ENCODE peak calls at places on chromosome 3, in ten cellular contexts. R is heart left ventricle, S is HCT116, J is body of pancreas, W is IMR-90, C is NB4, Y is uterus, O is transverse colon, U is GM12892, P is spleen. K is an unnamed sample.

GRCh38 chr3:143124683-143125520 is 5.3 kb downstream of the CHST2 start:
- DNase-seq in W (no peak), J (no peak), C (no peak), P (no peak), U (no peak), Y (no peak), O (no peak), S (no peak), R (no peak), K (no peak)

GRCh38 chr3:149717391-149718056 is 34.8 kb downstream of the COMMD2 start:
- DNase-seq in S (peak; percentile 65), W (peak; percentile 82), O (peak; percentile 41), P (no peak), J (peak; percentile 67), R (peak; percentile 42), C (peak; percentile 61), U (no peak), Y (peak; percentile 75), K (peak; percentile 39)

GRCh38 chr3:13343601-13344000 is 76.5 kb downstream of the NUP210 start:
- DNase-seq in W (no peak), P (no peak), U (no peak), S (no peak), O (no peak), C (peak; percentile 86), R (no peak), J (no peak), Y (no peak), K (no peak)

GRCh38 chr3:61358364-61358763 is 107.1 kb upstream of the FHIT start:
- DNase-seq in R (peak; percentile 83), U (peak; percentile 3), O (peak; percentile 74), S (no peak), P (peak; percentile 80), J (peak; percentile 54), W (no peak), C (no peak), Y (peak; percentile 75), K (no peak)

GRCh38 chr3:99842826-99843589 is 25.3 kb downstream of the CMSS1 start:
- DNase-seq in C (peak; percentile 50), J (no peak), Y (no peak), S (peak; percentile 12), O (no peak), P (no peak), W (peak; percentile 73), U (no peak), R (no peak), K (peak; percentile 47)

GRCh38 chr3:98902341-98902740 is 846 bp upstream of the DCBLD2 start:
- DNase-seq in S (no peak), O (no peak), J (no peak), Y (no peak), C (no peak), U (no peak), W (no peak), P (no peak), R (no peak), K (peak; percentile 44)

GRCh38 chr3:195155842-195156241 is 115.1 kb downstream of the XXYLT1 start:
- DNase-seq in P (no peak), O (no peak), U (no peak), W (peak; percentile 63), C (no peak), R (no peak), Y (no peak), S (no peak), J (no peak), K (no peak)

GRCh38 chr3:161559177-161559998 is 62.8 kb downstream of the OTOL1 start:
- DNase-seq in J (peak; percentile 5), S (peak; percentile 39), W (peak; percentile 9), U (no peak), P (no peak), O (no peak), C (peak; percentile 53), Y (no peak), R (no peak), K (peak; percentile 24)

GRCh38 chr3:32176989-32177701 is 61.3 kb upstream of the CMTM8 start:
- DNase-seq in U (no peak), W (peak; percentile 37), Y (no peak), C (peak; percentile 71), P (no peak), R (peak; percentile 19), J (peak; percentile 47), O (peak; percentile 47), S (peak; percentile 86), K (peak; percentile 79)

GRCh38 chr3:61030469-61031035 is 220.7 kb downstream of the FHIT start:
- DNase-seq in Y (no peak), J (no peak), P (no peak), U (no peak), S (peak; percentile 40), R (no peak), C (no peak), O (no peak), W (no peak), K (no peak)

GRCh38 chr3:47512416-47513124 is 942 bp downstream of the ELP6 start:
- DNase-seq in O (peak; percentile 23), Y (peak; percentile 34), S (no peak), J (peak; percentile 23), P (peak; percentile 87), U (no peak), C (peak; percentile 49), R (peak; percentile 14), W (no peak), K (peak; percentile 57)

GRCh38 chr3:151578495-151578894 is 117.6 kb upstream of the IGSF10 start:
- DNase-seq in W (no peak), P (no peak), O (no peak), J (no peak), C (no peak), Y (no peak), S (no peak), R (no peak), U (no peak), K (no peak)

GRCh38 chr3:195522254-195523023 is 20.7 kb downstream of the PPP1R2 start:
- DNase-seq in P (no peak), U (no peak), J (no peak), S (no peak), O (no peak), R (no peak), C (peak; percentile 60), Y (no peak), W (peak; percentile 35), K (peak; percentile 62)

DNA sequence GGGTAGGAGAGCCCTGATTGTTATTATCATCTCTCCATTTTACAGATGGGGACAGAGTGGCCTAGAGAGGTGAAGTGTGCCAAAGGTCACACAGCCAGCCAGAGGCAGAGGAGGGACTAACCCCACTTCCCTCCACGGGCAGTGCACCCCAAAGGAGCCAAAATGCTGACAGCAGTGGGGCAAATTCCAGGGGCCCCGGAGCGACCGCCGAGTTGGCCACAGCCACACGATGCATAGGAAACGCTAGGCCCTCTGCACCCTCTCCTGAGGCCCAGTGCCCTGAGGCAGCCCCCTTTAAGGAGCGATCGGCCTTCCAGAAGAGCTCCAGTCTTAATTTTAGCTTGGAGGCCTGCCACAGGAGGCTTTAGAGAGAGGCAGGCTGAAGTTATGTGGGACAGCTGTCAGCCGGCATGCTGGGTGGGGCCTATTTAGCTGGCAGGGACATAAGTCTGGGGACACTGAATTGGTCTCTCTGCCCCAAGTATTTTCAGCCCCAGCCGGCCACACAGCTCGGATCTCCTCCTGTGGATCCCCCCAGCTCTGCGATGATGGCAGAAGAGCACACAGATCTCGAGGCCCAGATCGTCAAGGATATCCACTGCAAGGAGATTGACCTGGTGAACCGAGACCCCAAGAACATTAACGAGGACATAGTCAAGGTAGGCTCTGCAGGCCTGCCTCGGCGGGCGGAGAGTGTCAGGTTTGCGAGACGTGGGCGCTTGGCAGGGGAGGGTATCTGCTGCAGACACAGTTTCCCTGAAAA is at the start of gene CAV3:
- DNase-seq in J (no peak), R (peak; percentile 63), Y (no peak), W (no peak), U (no peak), C (no peak), P (no peak), S (no peak), O (no peak), K (no peak)
- TF ChIP-seq POLR2A in J (no peak), R (no peak), Y (no peak), W (no peak), U (no peak), C (no peak), P (no peak), S (no peak), O (no peak), K (no peak)

GRCh38 chr3:53046171-53047170 is 598 bp upstream of the SFMBT1 start:
- DNase-seq in J (peak; percentile 68), C (peak; percentile 51), O (peak; percentile 76), R (peak; percentile 40), U (peak; percentile 50), P (peak; percentile 93), Y (peak; percentile 36), W (peak; percentile 11), S (no peak), K (peak; percentile 82)
- TF ChIP-seq POLR2A in J (peak; percentile 28), C (no peak), O (peak; percentile 18), R (no peak), U (no peak), P (no peak), Y (no peak), W (no peak), S (no peak), K (peak; percentile 33)

GRCh38 chr3:101567528-101568317 is 6.1 kb downstream of the TRMT10C start:
- DNase-seq in W (peak; percentile 87), Y (no peak), J (no peak), R (no peak), C (no peak), S (no peak), O (no peak), P (no peak), U (no peak), K (no peak)
- TF ChIP-seq POLR2A in W (no peak), Y (no peak), J (no peak), R (no peak), C (no peak), S (no peak), O (no peak), P (no peak), U (no peak), K (no peak)

DNA sequence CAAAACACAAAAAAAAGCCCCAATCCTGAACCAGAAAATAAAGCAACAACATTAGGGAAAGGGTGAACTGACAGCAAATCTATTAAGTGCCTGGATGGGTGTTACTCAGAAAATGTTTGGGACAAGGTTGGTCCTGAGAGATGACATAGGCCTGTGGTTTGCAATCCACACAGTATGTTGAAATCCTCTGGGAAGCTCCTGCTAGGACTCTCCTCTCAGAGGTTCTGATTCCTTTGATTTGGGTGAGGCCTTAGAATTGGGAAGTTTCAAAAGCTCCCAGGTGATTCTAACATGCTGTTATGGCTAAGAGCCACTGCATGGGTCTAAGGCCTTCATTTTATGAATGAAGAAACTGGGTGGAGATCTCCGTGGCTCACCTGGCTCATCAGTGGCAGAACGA is 18.4 kb downstream of the CLDN1 start:
- DNase-seq in S (no peak), R (no peak), Y (no peak), C (no peak), O (no peak), J (no peak), U (no peak), P (no peak), W (no peak), K (no peak)
- TF ChIP-seq POLR2A in S (no peak), R (no peak), Y (no peak), C (no peak), O (no peak), J (no peak), U (no peak), P (no peak), W (no peak), K (no peak)

DNA sequence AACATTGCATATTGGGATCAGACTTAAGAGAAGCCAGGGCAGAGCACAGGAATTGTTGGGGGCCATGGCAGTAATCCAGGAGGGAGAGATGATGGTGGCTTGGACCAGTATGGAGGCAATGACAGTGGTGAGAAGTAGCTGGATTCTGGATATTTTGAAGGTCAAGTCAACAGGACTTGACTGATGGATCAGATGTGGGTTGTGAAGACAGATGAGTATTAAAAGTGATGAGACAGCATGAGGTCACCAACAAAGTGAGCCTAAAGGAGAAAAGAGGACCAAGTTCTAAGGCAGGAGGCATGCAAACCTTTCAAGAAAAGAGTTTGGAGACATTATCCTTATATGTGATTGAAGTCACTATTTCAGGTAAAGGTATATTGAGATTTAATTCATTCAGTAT is 56.6 kb upstream of the TIPARP start:
- DNase-seq in S (no peak), U (no peak), W (no peak), J (no peak), P (no peak), O (no peak), R (no peak), C (no peak), Y (no peak), K (peak; percentile 9)
- TF ChIP-seq POLR2A in S (no peak), U (no peak), W (no peak), J (no peak), P (no peak), O (no peak), R (no peak), C (no peak), Y (no peak), K (no peak)

K was measured in erythroblast.